ENCODE peak calls at places on chromosome 18, in six cellular contexts. L is PC-9, I is small intestine, M is body of pancreas, E is A549, Y is astrocyte. P is an unnamed sample. For H3K4me1 and H3K9me3, the result is how much of the 10 kb centered on the place peaks cover.

GRCh38 chr18:77250926-77251729 is 1.5 kb downstream of the GALR1 start:
- DNase-seq in L (no peak), I (no peak), M (no peak), E (no peak), Y (no peak), P (no peak)

GRCh38 chr18:34990571-34990970 is 50.6 kb upstream of the MAPRE2 start:
- DNase-seq in L (no peak), I (no peak), M (no peak), E (no peak), Y (peak), P (no peak)

GRCh38 chr18:6409933-6410332 is 4.8 kb downstream of the L3MBTL4 start:
- DNase-seq in L (no peak), I (no peak), M (no peak), E (no peak), Y (no peak), P (no peak)

GRCh38 chr18:210780-211179 is 52.4 kb downstream of the USP14 start:
- DNase-seq in L (no peak), I (no peak), M (no peak), E (no peak), Y (no peak), P (no peak)

GRCh38 chr18:9741821-9742541 is 33.9 kb downstream of the RAB31 start:
- DNase-seq in L (peak), I (no peak), M (no peak), E (peak), Y (no peak), P (no peak)

GRCh38 chr18:43396266-43396665 is 119.0 kb upstream of the SYT4 start:
- DNase-seq in L (no peak), I (no peak), M (no peak), E (peak), Y (no peak), P (no peak)

GRCh38 chr18:28816155-28816554 is 639.2 kb upstream of the CDH2 start:
- DNase-seq in L (no peak), I (no peak), M (no peak), E (no peak), Y (no peak), P (no peak)

GRCh38 chr18:68803371-68803770 is 5.5 kb downstream of the CCDC102B start:
- DNase-seq in L (no peak), I (no peak), M (no peak), E (no peak), Y (peak), P (peak)

GRCh38 chr18:38972571-38972970 is 1407.0 kb upstream of the CELF4 start:
- DNase-seq in L (no peak), I (no peak), M (no peak), E (no peak), Y (no peak), P (no peak)

GRCh38 chr18:22155584-22155983 is 13.8 kb upstream of the GATA6 start:
- DNase-seq in L (no peak), I (no peak), M (no peak), E (no peak), Y (no peak), P (no peak)

GRCh38 chr18:11529081-11529480 is 80.3 kb upstream of the SLC35G4 start:
- DNase-seq in L (no peak), I (no peak), M (no peak), E (no peak), Y (peak), P (no peak)

GRCh38 chr18:66729459-66730239 is 125.8 kb upstream of the CDH19 start:
- DNase-seq in L (no peak), I (no peak), M (no peak), E (no peak), Y (no peak), P (no peak)

GRCh38 chr18:75293591-75293990 is 83.0 kb downstream of the TSHZ1 start:
- DNase-seq in L (no peak), I (no peak), M (no peak), E (no peak), Y (peak), P (no peak)

GRCh38 chr18:12497296-12497695 is 89.6 kb downstream of the PRELID3A start:
- DNase-seq in L (peak), I (no peak), M (no peak), E (no peak), Y (no peak), P (no peak)

GRCh38 chr18:11714244-11714918 is 25.3 kb downstream of the GNAL start:
- DNase-seq in L (no peak), I (no peak), M (no peak), E (no peak), Y (no peak), P (no peak)

GRCh38 chr18:38368246-38368645 is 802.6 kb upstream of the CELF4 start:
- DNase-seq in L (no peak), I (no peak), M (peak), E (no peak), Y (no peak), P (no peak)

GRCh38 chr18:28903366-28903765 is 726.4 kb upstream of the CDH2 start:
- DNase-seq in L (no peak), I (no peak), M (no peak), E (no peak), Y (peak), P (no peak)

GRCh38 chr18:3725100-3725499 is 275.1 kb downstream of the TGIF1 start:
- DNase-seq in L (no peak), I (no peak), M (no peak), E (no peak), Y (no peak), P (no peak)

GRCh38 chr18:33282709-33283333 is 157.7 kb downstream of the CCDC178 start:
- DNase-seq in L (no peak), I (no peak), M (peak), E (no peak), Y (no peak), P (no peak)

GRCh38 chr18:32373995-32374394 is 96.7 kb downstream of the GAREM1 start:
- DNase-seq in L (peak), I (peak), M (peak), E (no peak), Y (peak), P (peak)

GRCh38 chr18:74402806-74403433 is 54.2 kb downstream of the DIPK1C start:
- DNase-seq in L (no peak), I (no peak), M (no peak), E (no peak), Y (no peak), P (no peak)

GRCh38 chr18:54679318-54680149 is 88.5 kb downstream of the DYNAP start:
- DNase-seq in L (peak), I (peak), M (no peak), E (peak), Y (peak), P (peak)

GRCh38 chr18:9290171-9290570 is 44.4 kb upstream of the TWSG1 start:
- DNase-seq in L (no peak), I (no peak), M (no peak), E (no peak), Y (no peak), P (no peak)

GRCh38 chr18:49481317-49481716 is 5.7 kb downstream of the C18orf32 start:
- DNase-seq in L (no peak), I (no peak), M (no peak), E (no peak), Y (no peak), P (no peak)

GRCh38 chr18:10398571-10398970 is 55.9 kb upstream of the APCDD1 start:
- DNase-seq in L (no peak), I (no peak), M (no peak), E (no peak), Y (no peak), P (no peak)

GRCh38 chr18:73462092-73462491 is 594.3 kb upstream of the NETO1 start:
- DNase-seq in L (no peak), I (no peak), M (no peak), E (no peak), Y (peak), P (no peak)

GRCh38 chr18:5066380-5066977 is 130.6 kb downstream of the AKAIN1 start:
- DNase-seq in L (no peak), I (peak), M (no peak), E (peak), Y (no peak), P (peak)

GRCh38 chr18:2570772-2571199 is 519 bp downstream of the METTL4 start:
- DNase-seq in L (peak), I (peak), M (peak), E (peak), Y (peak), P (peak)

GRCh38 chr18:38369772-38370690 is 804.4 kb upstream of the CELF4 start:
- DNase-seq in L (no peak), I (no peak), M (no peak), E (no peak), Y (no peak), P (no peak)

GRCh38 chr18:46412831-46413371 is 244.1 kb downstream of the LOXHD1 start:
- DNase-seq in L (no peak), I (no peak), M (no peak), E (no peak), Y (no peak), P (peak)

GRCh38 chr18:46414863-46415262 is 242.2 kb downstream of the LOXHD1 start:
- DNase-seq in L (no peak), I (no peak), M (no peak), E (no peak), Y (no peak), P (no peak)

GRCh38 chr18:46413684-46414083 is 243.3 kb downstream of the LOXHD1 start:
- DNase-seq in L (no peak), I (no peak), M (no peak), E (no peak), Y (no peak), P (no peak)

GRCh38 chr18:46416706-46417638 is 240.0 kb downstream of the LOXHD1 start:
- DNase-seq in L (no peak), I (no peak), M (no peak), E (peak), Y (no peak), P (no peak)

DNA sequence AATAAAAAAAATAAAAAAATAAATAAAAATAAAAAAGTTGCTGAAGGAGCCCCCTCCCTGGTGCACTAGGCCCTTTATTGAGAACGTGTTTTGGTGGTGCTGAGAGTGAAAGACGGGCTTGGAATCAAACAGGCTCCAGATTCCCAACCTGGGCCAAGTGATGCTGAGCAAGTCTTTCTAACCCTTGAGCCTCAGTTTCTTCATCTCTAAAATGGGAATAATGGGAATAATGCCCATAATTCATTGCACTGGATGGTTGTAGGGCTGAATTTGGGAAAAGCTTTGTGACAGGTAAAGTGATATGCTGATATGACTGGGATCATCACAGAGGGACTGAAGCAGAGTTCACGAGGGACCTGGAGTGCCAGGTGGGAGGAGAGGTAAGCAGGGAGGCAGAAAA is 241.5 kb downstream of the LOXHD1 start:
- DNase-seq in L (no peak), I (no peak), M (no peak), E (no peak), Y (no peak), P (no peak)
- H3K4me1 ChIP-seq in L (under half), I (under half), M (under half), E (under half), Y (under half), P (under half)

DNA sequence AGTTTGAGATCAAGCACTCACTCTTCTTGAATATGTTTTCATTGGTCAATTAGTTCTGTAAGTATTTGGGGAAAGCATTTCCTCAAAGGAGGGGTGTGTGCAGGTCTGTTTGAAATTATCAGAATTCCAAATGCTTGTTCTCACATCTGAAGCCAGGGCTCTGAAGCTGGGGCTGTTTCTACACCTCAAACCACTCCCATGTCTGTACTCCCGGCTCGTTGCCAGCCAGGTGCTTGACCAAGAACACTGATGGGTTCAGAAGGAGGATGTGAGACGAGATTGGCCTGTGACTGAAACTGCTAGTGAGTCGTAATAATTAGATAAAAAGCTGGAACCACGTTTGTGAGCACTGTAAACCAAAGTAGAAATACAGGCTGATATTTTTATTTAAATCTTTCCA is 356.5 kb upstream of the SALL3 start:
- DNase-seq in L (no peak), I (no peak), M (no peak), E (no peak), Y (no peak), P (no peak)
- H3K9me3 ChIP-seq in L (under half), I (under half), M (under half), E (under half), Y (under half), P (under half)

DNA sequence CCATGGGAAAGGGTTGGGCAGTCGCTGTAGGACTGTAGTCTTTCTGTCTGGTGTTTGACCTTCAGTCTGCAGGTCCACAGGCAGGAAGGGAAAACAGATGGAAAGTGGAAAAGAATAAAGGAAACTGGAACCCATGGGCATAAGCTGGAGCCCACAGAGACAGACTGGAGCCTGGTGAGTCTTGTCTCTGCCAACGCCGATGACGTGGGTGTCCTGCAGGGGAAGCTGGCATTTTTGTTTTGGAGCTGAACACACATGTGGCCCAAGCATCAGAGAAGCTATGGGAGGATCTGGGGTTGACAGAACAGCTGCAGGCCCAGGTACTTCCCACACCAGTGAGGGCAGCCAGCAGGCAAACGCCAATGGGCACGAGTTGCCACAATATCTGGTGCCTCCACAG is 28.2 kb upstream of the SOCS6 start:
- DNase-seq in L (no peak), I (no peak), M (no peak), E (no peak), Y (no peak), P (no peak)
- H3K4me1 ChIP-seq in L (under half), I (under half), M (under half), E (under half), Y (under half), P (under half)

GRCh38 chr18:60935046-60935445 is 398.2 kb upstream of the CDH20 start:
- DNase-seq in L (no peak), I (no peak), M (no peak), E (no peak), Y (peak), P (no peak)
- H3K9me3 ChIP-seq in L (under half), I (under half), M (under half), E (under half), Y (under half), P (under half)

GRCh38 chr18:47773931-47774330 is 156.5 kb downstream of the SMAD2 start:
- DNase-seq in L (no peak), I (no peak), M (no peak), E (no peak), Y (no peak), P (no peak)

GRCh38 chr18:47775961-47776360 is 154.5 kb downstream of the SMAD2 start:
- DNase-seq in L (no peak), I (no peak), M (no peak), E (peak), Y (no peak), P (no peak)

GRCh38 chr18:47777626-47778025 is 152.8 kb downstream of the SMAD2 start:
- DNase-seq in L (no peak), I (no peak), M (no peak), E (no peak), Y (no peak), P (no peak)

GRCh38 chr18:47780011-47780725 is 150.3 kb downstream of the SMAD2 start:
- DNase-seq in L (no peak), I (no peak), M (no peak), E (no peak), Y (no peak), P (no peak)

GRCh38 chr18:47779381-47779780 is 151.1 kb downstream of the SMAD2 start:
- DNase-seq in L (peak), I (no peak), M (no peak), E (no peak), Y (no peak), P (no peak)
- H3K4me1 ChIP-seq in L (under half), I (under half), M (under half), E (under half), Y (under half), P (under half)